ENCODE peak calls at places on chromosomes 11 and 22, in nine cellular contexts. T, J, D, S, A, Z, I, E and H are unnamed samples.
A peak's percentile ranks its signal among the peaks of the same experiment; 100 is the strongest.

GRCh38 chr11:57359896-57360690 is 20.9 kb downstream of the PRG3 start:
- DNase-seq in T (no peak), J (no peak), D (no peak), S (no peak), A (no peak), Z (no peak), I (peak; percentile 86), E (no peak), H (no peak)

GRCh38 chr11:124068711-124069110 is 27.6 kb upstream of the OR10G7 start:
- DNase-seq in T (no peak), J (no peak), D (no peak), S (no peak), A (no peak), Z (no peak), I (no peak), E (no peak), H (no peak)

GRCh38 chr22:32695451-32695891 is 106.0 kb upstream of the TIMP3 start:
- DNase-seq in T (peak; percentile 98), J (no peak), D (no peak), S (no peak), A (no peak), Z (no peak), I (peak; percentile 55), E (peak; percentile 69), H (peak; percentile 55)

GRCh38 chr22:39290248-39290720 is 29.1 kb downstream of the RPL3 start:
- DNase-seq in T (no peak), J (no peak), D (no peak), S (no peak), A (no peak), Z (no peak), I (no peak), E (no peak), H (no peak)

GRCh38 chr11:71176812-71177211 is 75.6 kb downstream of the SHANK2 start:
- DNase-seq in T (no peak), J (no peak), D (no peak), S (no peak), A (no peak), Z (no peak), I (peak; percentile 20), E (no peak), H (no peak)

GRCh38 chr22:39148727-39149535 is 3.5 kb downstream of the CBX7 start:
- DNase-seq in T (no peak), J (peak; percentile 47), D (peak; percentile 28), S (peak; percentile 56), A (peak; percentile 85), Z (no peak), I (no peak), E (no peak), H (no peak)

GRCh38 chr11:120909676-120910215 is 114.2 kb upstream of the TBCEL start:
- DNase-seq in T (no peak), J (no peak), D (no peak), S (no peak), A (no peak), Z (no peak), I (no peak), E (no peak), H (no peak)

GRCh38 chr22:46098525-46099475 is 51.5 kb upstream of the PPARA start:
- DNase-seq in T (no peak), J (no peak), D (no peak), S (no peak), A (no peak), Z (no peak), I (no peak), E (no peak), H (no peak)

GRCh38 chr22:37222440-37222971 is 10.2 kb upstream of the SSTR3 start:
- DNase-seq in T (no peak), J (no peak), D (peak; percentile 47), S (no peak), A (peak; percentile 52), Z (no peak), I (no peak), E (no peak), H (no peak)

GRCh38 chr22:29265306-29265705 is 2.5 kb downstream of the RHBDD3 start:
- DNase-seq in T (no peak), J (no peak), D (no peak), S (no peak), A (no peak), Z (no peak), I (no peak), E (no peak), H (no peak)

GRCh38 chr11:17351510-17352176 is at the start of gene NCR3LG1:
- DNase-seq in T (peak; percentile 73), J (peak; percentile 68), D (peak; percentile 83), S (peak; percentile 71), A (peak; percentile 41), Z (peak; percentile 56), I (peak; percentile 45), E (peak; percentile 67), H (peak; percentile 36)

GRCh38 chr11:15745266-15745665 is 611.1 kb downstream of the SOX6 start:
- DNase-seq in T (no peak), J (no peak), D (no peak), S (no peak), A (no peak), Z (no peak), I (peak; percentile 1), E (peak; percentile 11), H (no peak)
- TF ChIP-seq CTCF in T (no peak), J (no peak), D (no peak), S (no peak), A (no peak), Z (no peak), I (no peak), E (no peak), H (no peak)

GRCh38 chr22:22556578-22556977 is 2.5 kb downstream of the PRAME start:
- DNase-seq in T (no peak), J (no peak), D (no peak), S (no peak), A (no peak), Z (no peak), I (no peak), E (no peak), H (no peak)
- H3K4me3 ChIP-seq in T (no peak overlapping the region), J (no peak overlapping the region), D (no peak overlapping the region), S (no peak overlapping the region), A (no peak overlapping the region), Z (no peak overlapping the region), I (peak overlapping the region; percentile 90), E (no peak overlapping the region), H (no peak overlapping the region)

DNA sequence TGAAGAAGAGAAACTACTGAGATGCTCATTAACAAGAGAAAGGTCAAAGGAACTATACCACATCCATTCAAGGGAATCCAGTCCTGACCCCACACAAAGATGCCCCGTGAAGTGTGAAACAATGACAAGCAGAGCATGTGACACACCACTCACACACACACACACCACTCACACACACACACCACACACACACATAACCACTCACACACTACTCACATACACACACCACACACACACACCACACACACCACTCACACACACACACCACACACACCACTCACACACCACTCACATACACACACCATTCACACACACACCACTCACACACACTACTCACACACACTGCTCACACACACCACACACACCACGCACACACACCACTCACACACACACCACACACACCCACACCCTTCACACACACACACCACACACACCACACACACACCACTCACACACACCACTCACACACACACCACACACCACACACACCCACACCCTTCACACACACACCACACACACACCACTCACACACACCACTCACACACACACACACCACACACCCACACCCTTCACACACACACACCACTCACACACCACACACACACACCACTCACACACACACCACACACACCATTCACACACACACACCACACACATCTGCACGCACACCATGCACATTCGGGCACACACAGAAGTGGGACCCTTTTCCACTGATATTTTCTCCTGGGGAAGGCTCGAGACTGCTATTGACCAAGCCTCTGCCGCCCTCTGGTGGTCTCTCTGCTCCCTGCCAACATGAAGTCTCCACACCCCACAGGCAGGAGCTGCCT is 32.0 kb upstream of the COMT start:
- DNase-seq in T (peak; percentile 71), J (peak; percentile 89), D (peak; percentile 84), S (peak; percentile 89), A (peak; percentile 47), Z (peak; percentile 87), I (peak; percentile 68), E (peak; percentile 67), H (peak; percentile 48)
- TF ChIP-seq CTCF in T (peak; percentile 91), J (peak; percentile 92), D (peak; percentile 90), S (peak; percentile 93), A (peak; percentile 90), Z (peak; percentile 81), I (peak; percentile 75), E (peak; percentile 95), H (peak; percentile 90)

GRCh38 chr22:24494535-24495364 is at the start of gene UPB1:
- DNase-seq in T (no peak), J (no peak), D (no peak), S (peak; percentile 42), A (no peak), Z (no peak), I (no peak), E (no peak), H (no peak)
- H3K4me3 ChIP-seq in T (no peak within 1 kb of the TSS), J (peak within 1 kb of the TSS; percentile 32), D (no peak within 1 kb of the TSS), S (peak within 1 kb of the TSS; percentile 41), A (no peak within 1 kb of the TSS), Z (no peak within 1 kb of the TSS), I (no peak within 1 kb of the TSS), E (peak within 1 kb of the TSS; percentile 0), H (peak within 1 kb of the TSS; percentile 7)

GRCh38 chr11:68300076-68300830 is 12.1 kb upstream of the LRP5 start:
- DNase-seq in T (no peak), J (no peak), D (no peak), S (no peak), A (no peak), Z (no peak), I (no peak), E (no peak), H (no peak)
- TF ChIP-seq CTCF in T (no peak), J (no peak), D (peak; percentile 9), S (peak; percentile 5), A (no peak), Z (no peak), I (no peak), E (no peak), H (no peak)